ENCODE peak calls at places on chromosome 17, in eight cellular contexts. One of them, this sample, is unnamed.
A peak's percentile ranks its signal among the peaks of the same experiment; 100 is the strongest.

GRCh38 chr17:58319181-58320162 is 9.1 kb downstream of the TSPOAP1 start:
- DNase-seq in osteoblast: peak; percentile 74
- DNase-seq in IMR-90: no peak
- DNase-seq in heart left ventricle: no peak
- DNase-seq in OCI-LY7: no peak
- DNase-seq in transverse colon: no peak
- DNase-seq in stomach: no peak
- DNase-seq in dorsolateral prefrontal cortex: no peak
- DNase-seq in this sample: no peak

GRCh38 chr17:68344701-68345136 is 53.4 kb downstream of the ARSG start:
- DNase-seq in osteoblast: peak; percentile 85
- DNase-seq in stomach: peak; percentile 28
- DNase-seq in transverse colon: peak; percentile 21
- DNase-seq in dorsolateral prefrontal cortex: no peak
- DNase-seq in OCI-LY7: peak; percentile 53
- DNase-seq in IMR-90: no peak
- DNase-seq in heart left ventricle: no peak
- DNase-seq in this sample: no peak

GRCh38 chr17:59752446-59752845 is 45.0 kb downstream of the VMP1 start:
- DNase-seq in OCI-LY7: no peak
- DNase-seq in IMR-90: peak; percentile 56
- DNase-seq in osteoblast: no peak
- DNase-seq in dorsolateral prefrontal cortex: no peak
- DNase-seq in heart left ventricle: no peak
- DNase-seq in stomach: no peak
- DNase-seq in transverse colon: no peak
- DNase-seq in this sample: no peak

GRCh38 chr17:64278614-64279013 is 15.6 kb upstream of the TEX2 start:
- DNase-seq in IMR-90: peak; percentile 71
- DNase-seq in osteoblast: no peak
- DNase-seq in stomach: no peak
- DNase-seq in OCI-LY7: peak; percentile 36
- DNase-seq in dorsolateral prefrontal cortex: no peak
- DNase-seq in heart left ventricle: no peak
- DNase-seq in transverse colon: peak; percentile 20
- DNase-seq in this sample: no peak

GRCh38 chr17:72142614-72143013 is 21.8 kb downstream of the SOX9 start:
- DNase-seq in osteoblast: no peak
- DNase-seq in transverse colon: no peak
- DNase-seq in stomach: no peak
- DNase-seq in dorsolateral prefrontal cortex: no peak
- DNase-seq in OCI-LY7: no peak
- DNase-seq in IMR-90: no peak
- DNase-seq in heart left ventricle: no peak
- DNase-seq in this sample: no peak

GRCh38 chr17:42596386-42596785 is 12.8 kb downstream of the RETREG3 start:
- DNase-seq in transverse colon: no peak
- DNase-seq in stomach: no peak
- DNase-seq in heart left ventricle: no peak
- DNase-seq in IMR-90: no peak
- DNase-seq in dorsolateral prefrontal cortex: no peak
- DNase-seq in OCI-LY7: no peak
- DNase-seq in osteoblast: no peak
- DNase-seq in this sample: no peak

GRCh38 chr17:62627904-62628603 is 584 bp downstream of the MRC2 start:
- DNase-seq in IMR-90: peak; percentile 74
- DNase-seq in osteoblast: peak; percentile 95
- DNase-seq in stomach: no peak
- DNase-seq in dorsolateral prefrontal cortex: no peak
- DNase-seq in transverse colon: peak; percentile 28
- DNase-seq in heart left ventricle: peak; percentile 59
- DNase-seq in OCI-LY7: no peak
- DNase-seq in this sample: peak; percentile 84

GRCh38 chr17:43534909-43535308 is 11.2 kb downstream of the ETV4 start:
- DNase-seq in dorsolateral prefrontal cortex: no peak
- DNase-seq in stomach: no peak
- DNase-seq in heart left ventricle: no peak
- DNase-seq in IMR-90: no peak
- DNase-seq in OCI-LY7: no peak
- DNase-seq in osteoblast: no peak
- DNase-seq in transverse colon: no peak
- DNase-seq in this sample: no peak

GRCh38 chr17:28737770-28738679 is 5.8 kb upstream of the TRAF4 start:
- DNase-seq in stomach: no peak
- DNase-seq in heart left ventricle: peak; percentile 23
- DNase-seq in osteoblast: peak; percentile 37
- DNase-seq in transverse colon: peak; percentile 69
- DNase-seq in OCI-LY7: peak; percentile 96
- DNase-seq in dorsolateral prefrontal cortex: no peak
- DNase-seq in IMR-90: no peak
- DNase-seq in this sample: no peak

GRCh38 chr17:75240394-75241142 is 20.8 kb downstream of the GGA3 start:
- DNase-seq in stomach: no peak
- DNase-seq in osteoblast: peak; percentile 91
- DNase-seq in OCI-LY7: peak; percentile 72
- DNase-seq in IMR-90: peak; percentile 20
- DNase-seq in heart left ventricle: no peak
- DNase-seq in dorsolateral prefrontal cortex: peak; percentile 78
- DNase-seq in transverse colon: no peak
- DNase-seq in this sample: no peak

GRCh38 chr17:42053701-42054100 is 3.3 kb upstream of the C17orf113 start:
- DNase-seq in osteoblast: no peak
- DNase-seq in stomach: no peak
- DNase-seq in IMR-90: no peak
- DNase-seq in transverse colon: no peak
- DNase-seq in dorsolateral prefrontal cortex: no peak
- DNase-seq in heart left ventricle: no peak
- DNase-seq in OCI-LY7: no peak
- DNase-seq in this sample: no peak

GRCh38 chr17:21551081-21551881 is 141.0 kb upstream of the KCNJ18 start:
- DNase-seq in IMR-90: peak; percentile 89
- DNase-seq in heart left ventricle: peak; percentile 85
- DNase-seq in osteoblast: peak; percentile 94
- DNase-seq in dorsolateral prefrontal cortex: peak; percentile 83
- DNase-seq in OCI-LY7: peak; percentile 82
- DNase-seq in stomach: peak; percentile 85
- DNase-seq in transverse colon: peak; percentile 84
- DNase-seq in this sample: peak; percentile 88

GRCh38 chr17:82709024-82709675 is 7.4 kb upstream of the FN3KRP start:
- DNase-seq in OCI-LY7: peak; percentile 61
- DNase-seq in IMR-90: no peak
- DNase-seq in transverse colon: no peak
- DNase-seq in stomach: no peak
- DNase-seq in dorsolateral prefrontal cortex: no peak
- DNase-seq in osteoblast: no peak
- DNase-seq in heart left ventricle: no peak
- DNase-seq in this sample: no peak

GRCh38 chr17:78539771-78540170 is 37.4 kb downstream of the DNAH17 start:
- DNase-seq in osteoblast: peak; percentile 30
- DNase-seq in transverse colon: no peak
- DNase-seq in IMR-90: no peak
- DNase-seq in OCI-LY7: no peak
- DNase-seq in dorsolateral prefrontal cortex: no peak
- DNase-seq in stomach: no peak
- DNase-seq in heart left ventricle: no peak
- DNase-seq in this sample: no peak

GRCh38 chr17:29400818-29401217 is 10.7 kb downstream of the TAOK1 start:
- DNase-seq in osteoblast: no peak
- DNase-seq in dorsolateral prefrontal cortex: no peak
- DNase-seq in IMR-90: no peak
- DNase-seq in transverse colon: no peak
- DNase-seq in heart left ventricle: no peak
- DNase-seq in OCI-LY7: no peak
- DNase-seq in stomach: no peak
- DNase-seq in this sample: no peak

GRCh38 chr17:40218740-40219072 is 398 bp upstream of the WIPF2 start:
- DNase-seq in OCI-LY7: peak; percentile 91
- DNase-seq in heart left ventricle: peak; percentile 66
- DNase-seq in osteoblast: peak; percentile 90
- DNase-seq in dorsolateral prefrontal cortex: peak; percentile 91
- DNase-seq in stomach: peak; percentile 61
- DNase-seq in transverse colon: peak; percentile 71
- DNase-seq in IMR-90: peak; percentile 86
- DNase-seq in this sample: peak; percentile 80

GRCh38 chr17:77476920-77477805 is 336.4 kb downstream of the SEC14L1 start:
- DNase-seq in transverse colon: peak; percentile 65
- DNase-seq in IMR-90: peak; percentile 98
- DNase-seq in OCI-LY7: peak; percentile 70
- DNase-seq in dorsolateral prefrontal cortex: peak; percentile 75
- DNase-seq in osteoblast: peak; percentile 100
- DNase-seq in heart left ventricle: peak; percentile 83
- DNase-seq in stomach: peak; percentile 71
- DNase-seq in this sample: peak; percentile 94

GRCh38 chr17:27385626-27386025 is 70.6 kb upstream of the KSR1 start:
- DNase-seq in OCI-LY7: no peak
- DNase-seq in IMR-90: no peak
- DNase-seq in heart left ventricle: no peak
- DNase-seq in stomach: no peak
- DNase-seq in dorsolateral prefrontal cortex: no peak
- DNase-seq in transverse colon: no peak
- DNase-seq in osteoblast: no peak
- DNase-seq in this sample: no peak

GRCh38 chr17:37741334-37742113 is 3.3 kb downstream of the HNF1B start:
- DNase-seq in heart left ventricle: no peak
- DNase-seq in osteoblast: no peak
- DNase-seq in stomach: no peak
- DNase-seq in OCI-LY7: no peak
- DNase-seq in dorsolateral prefrontal cortex: no peak
- DNase-seq in transverse colon: no peak
- DNase-seq in IMR-90: no peak
- DNase-seq in this sample: no peak

GRCh38 chr17:5329784-5330557 is 47.9 kb downstream of the RABEP1 start:
- DNase-seq in OCI-LY7: peak; percentile 21
- DNase-seq in stomach: no peak
- DNase-seq in osteoblast: no peak
- DNase-seq in dorsolateral prefrontal cortex: no peak
- DNase-seq in heart left ventricle: no peak
- DNase-seq in transverse colon: no peak
- DNase-seq in IMR-90: peak; percentile 11
- DNase-seq in this sample: no peak

GRCh38 chr17:35953720-35954119 is 10.2 kb upstream of the LYZL6 start:
- DNase-seq in IMR-90: no peak
- DNase-seq in osteoblast: no peak
- DNase-seq in heart left ventricle: no peak
- DNase-seq in OCI-LY7: no peak
- DNase-seq in stomach: no peak
- DNase-seq in transverse colon: no peak
- DNase-seq in dorsolateral prefrontal cortex: no peak
- DNase-seq in this sample: no peak

GRCh38 chr17:68389041-68389440 is 68.3 kb downstream of the WIPI1 start:
- DNase-seq in heart left ventricle: no peak
- DNase-seq in transverse colon: no peak
- DNase-seq in stomach: no peak
- DNase-seq in IMR-90: no peak
- DNase-seq in OCI-LY7: no peak
- DNase-seq in osteoblast: no peak
- DNase-seq in dorsolateral prefrontal cortex: no peak
- DNase-seq in this sample: peak; percentile 67

DNA sequence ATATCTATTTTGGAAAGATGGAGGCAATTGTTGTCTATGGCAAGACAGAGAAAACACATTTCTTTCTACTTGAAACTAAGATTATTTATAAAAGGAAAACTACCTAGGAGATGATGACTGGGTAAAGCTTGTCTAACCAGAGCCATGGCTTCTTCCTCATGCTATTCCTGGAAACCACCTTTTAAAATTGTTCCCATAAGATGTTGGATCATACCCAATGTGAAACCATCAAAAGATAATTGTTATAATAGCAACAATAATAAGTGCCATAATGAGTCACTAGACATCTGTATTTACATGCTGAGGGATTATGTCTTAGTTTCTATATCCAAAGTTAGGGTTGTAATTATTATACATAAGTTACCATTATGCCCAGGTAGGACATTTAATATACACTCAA is 428.4 kb downstream of the KCNJ2 start:
- DNase-seq in OCI-LY7: no peak
- DNase-seq in IMR-90: no peak
- DNase-seq in stomach: no peak
- DNase-seq in osteoblast: no peak
- DNase-seq in dorsolateral prefrontal cortex: no peak
- DNase-seq in heart left ventricle: no peak
- DNase-seq in transverse colon: no peak
- DNase-seq in this sample: no peak
- H3K4me3 ChIP-seq in OCI-LY7: no peak overlapping the region
- H3K4me3 ChIP-seq in IMR-90: no peak overlapping the region
- H3K4me3 ChIP-seq in stomach: no peak overlapping the region
- H3K4me3 ChIP-seq in osteoblast: no peak overlapping the region
- H3K4me3 ChIP-seq in dorsolateral prefrontal cortex: no peak overlapping the region
- H3K4me3 ChIP-seq in heart left ventricle: no peak overlapping the region
- H3K4me3 ChIP-seq in transverse colon: no peak overlapping the region
- H3K4me3 ChIP-seq in this sample: no peak overlapping the region

GRCh38 chr17:47895856-47896671 is at the start of gene SP2:
- DNase-seq in osteoblast: peak; percentile 99
- DNase-seq in heart left ventricle: peak; percentile 99
- DNase-seq in IMR-90: peak; percentile 100
- DNase-seq in dorsolateral prefrontal cortex: peak; percentile 99
- DNase-seq in transverse colon: peak; percentile 100
- DNase-seq in OCI-LY7: peak; percentile 100
- DNase-seq in stomach: peak; percentile 99
- DNase-seq in this sample: peak; percentile 100
- TF ChIP-seq CTCF in osteoblast: no peak
- TF ChIP-seq CTCF in heart left ventricle: no peak
- TF ChIP-seq CTCF in IMR-90: no peak
- TF ChIP-seq CTCF in dorsolateral prefrontal cortex: peak; percentile 28
- TF ChIP-seq CTCF in transverse colon: peak; percentile 6
- TF ChIP-seq CTCF in OCI-LY7: no peak
- TF ChIP-seq CTCF in stomach: no peak
- TF ChIP-seq CTCF in this sample: no peak

GRCh38 chr17:8149419-8150193 is 2.6 kb downstream of the PER1 start:
- DNase-seq in IMR-90: no peak
- DNase-seq in OCI-LY7: no peak
- DNase-seq in heart left ventricle: no peak
- DNase-seq in stomach: no peak
- DNase-seq in dorsolateral prefrontal cortex: no peak
- DNase-seq in transverse colon: no peak
- DNase-seq in osteoblast: peak; percentile 62
- DNase-seq in this sample: peak; percentile 76
- H3K27ac ChIP-seq in IMR-90: no peak overlapping the region
- H3K27ac ChIP-seq in OCI-LY7: no peak overlapping the region
- H3K27ac ChIP-seq in heart left ventricle: peak overlapping the region; percentile 100
- H3K27ac ChIP-seq in stomach: peak overlapping the region; percentile 100
- H3K27ac ChIP-seq in dorsolateral prefrontal cortex: peak overlapping the region; percentile 96
- H3K27ac ChIP-seq in transverse colon: peak overlapping the region; percentile 100
- H3K27ac ChIP-seq in osteoblast: peak overlapping the region; percentile 100
- H3K27ac ChIP-seq in this sample: peak overlapping the region; percentile 100

DNA sequence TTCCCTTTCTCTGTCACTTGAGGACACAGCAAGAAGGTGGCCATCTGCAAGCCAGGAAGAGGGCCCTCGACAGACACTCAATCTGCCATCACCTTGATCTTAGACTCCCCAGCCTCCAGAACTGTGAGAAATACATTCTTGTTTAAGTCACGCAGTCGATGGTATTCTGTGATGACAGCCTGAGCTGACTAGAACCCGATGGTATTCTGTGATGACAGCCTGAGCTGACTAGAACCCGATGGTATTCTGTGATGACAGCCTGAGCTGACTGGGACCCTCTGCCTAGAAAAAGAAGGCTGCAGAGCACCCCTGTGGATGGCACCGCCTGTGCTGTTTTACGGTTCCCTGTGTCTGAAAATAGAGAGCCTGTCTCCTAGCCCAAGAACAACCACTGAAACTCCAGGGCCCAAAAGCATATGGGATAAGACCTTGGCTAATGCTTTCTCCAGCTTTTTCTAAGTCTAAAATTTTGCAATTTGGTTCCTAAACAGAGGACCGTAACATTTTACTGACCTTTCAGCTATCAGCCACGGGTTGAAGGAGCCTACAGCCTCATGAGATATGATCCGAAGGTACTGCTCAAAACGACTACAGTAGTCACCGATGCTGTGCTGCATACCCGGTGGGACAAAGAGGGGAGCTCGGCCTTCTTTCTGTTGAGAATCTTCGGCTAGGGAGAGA is 33.1 kb upstream of the PITPNM3 start:
- DNase-seq in transverse colon: no peak
- DNase-seq in IMR-90: peak; percentile 58
- DNase-seq in OCI-LY7: no peak
- DNase-seq in osteoblast: no peak
- DNase-seq in stomach: no peak
- DNase-seq in dorsolateral prefrontal cortex: no peak
- DNase-seq in heart left ventricle: no peak
- DNase-seq in this sample: no peak
- H3K4me3 ChIP-seq in transverse colon: no peak overlapping the region
- H3K4me3 ChIP-seq in IMR-90: no peak overlapping the region
- H3K4me3 ChIP-seq in OCI-LY7: no peak overlapping the region
- H3K4me3 ChIP-seq in osteoblast: no peak overlapping the region
- H3K4me3 ChIP-seq in stomach: no peak overlapping the region
- H3K4me3 ChIP-seq in dorsolateral prefrontal cortex: no peak overlapping the region
- H3K4me3 ChIP-seq in heart left ventricle: no peak overlapping the region
- H3K4me3 ChIP-seq in this sample: no peak overlapping the region